ENCODE peak calls at places on chromosomes 3 and 15, in seven cellular contexts. One of them, this sample, is unnamed.

GRCh38 chr3:166243511-166243910 is 406.3 kb upstream of the BCHE start:
- DNase-seq in caudate nucleus: no peak
- DNase-seq in mammary epithelial cell: no peak
- DNase-seq in suprapubic skin: no peak
- DNase-seq in cardiac muscle cell: no peak
- DNase-seq in CD4-positive, alpha-beta memory T cell: no peak
- DNase-seq in A549: no peak
- DNase-seq in this sample: no peak

GRCh38 chr3:157261000-157261399 is 101.1 kb upstream of the CCNL1 start:
- DNase-seq in A549: no peak
- DNase-seq in cardiac muscle cell: no peak
- DNase-seq in CD4-positive, alpha-beta memory T cell: no peak
- DNase-seq in suprapubic skin: no peak
- DNase-seq in mammary epithelial cell: no peak
- DNase-seq in caudate nucleus: no peak
- DNase-seq in this sample: no peak

GRCh38 chr3:160099855-160100254 is 111.2 kb downstream of the IL12A start:
- DNase-seq in cardiac muscle cell: no peak
- DNase-seq in A549: no peak
- DNase-seq in mammary epithelial cell: no peak
- DNase-seq in CD4-positive, alpha-beta memory T cell: no peak
- DNase-seq in caudate nucleus: no peak
- DNase-seq in suprapubic skin: no peak
- DNase-seq in this sample: no peak

GRCh38 chr3:44764248-44764647 is 2.7 kb downstream of the KIF15 start:
- DNase-seq in mammary epithelial cell: no peak
- DNase-seq in A549: no peak
- DNase-seq in cardiac muscle cell: no peak
- DNase-seq in CD4-positive, alpha-beta memory T cell: no peak
- DNase-seq in suprapubic skin: no peak
- DNase-seq in caudate nucleus: no peak
- DNase-seq in this sample: no peak

GRCh38 chr15:89367485-89368451 is 33.1 kb upstream of the POLG start:
- DNase-seq in CD4-positive, alpha-beta memory T cell: no peak
- DNase-seq in cardiac muscle cell: no peak
- DNase-seq in A549: peak; percentile 64
- DNase-seq in mammary epithelial cell: no peak
- DNase-seq in caudate nucleus: peak; percentile 70
- DNase-seq in suprapubic skin: no peak
- DNase-seq in this sample: peak; percentile 87

GRCh38 chr3:111615880-111616279 is 20.7 kb upstream of the ZBED2 start:
- DNase-seq in A549: no peak
- DNase-seq in suprapubic skin: no peak
- DNase-seq in cardiac muscle cell: no peak
- DNase-seq in mammary epithelial cell: no peak
- DNase-seq in caudate nucleus: no peak
- DNase-seq in CD4-positive, alpha-beta memory T cell: no peak
- DNase-seq in this sample: no peak

GRCh38 chr15:22888120-22888859 is 49.8 kb downstream of the NIPA2 start:
- DNase-seq in CD4-positive, alpha-beta memory T cell: no peak
- DNase-seq in caudate nucleus: no peak
- DNase-seq in suprapubic skin: no peak
- DNase-seq in cardiac muscle cell: no peak
- DNase-seq in mammary epithelial cell: peak; percentile 80
- DNase-seq in A549: peak; percentile 71
- DNase-seq in this sample: peak; percentile 69

GRCh38 chr15:59741274-59741906 is 52.3 kb upstream of the BNIP2 start:
- DNase-seq in mammary epithelial cell: peak; percentile 13
- DNase-seq in caudate nucleus: no peak
- DNase-seq in CD4-positive, alpha-beta memory T cell: no peak
- DNase-seq in cardiac muscle cell: peak; percentile 48
- DNase-seq in suprapubic skin: no peak
- DNase-seq in A549: peak; percentile 40
- DNase-seq in this sample: no peak

GRCh38 chr3:37282996-37283395 is 108.6 kb upstream of the LRRFIP2 start:
- DNase-seq in mammary epithelial cell: no peak
- DNase-seq in suprapubic skin: no peak
- DNase-seq in cardiac muscle cell: no peak
- DNase-seq in A549: no peak
- DNase-seq in CD4-positive, alpha-beta memory T cell: no peak
- DNase-seq in caudate nucleus: no peak
- DNase-seq in this sample: no peak

GRCh38 chr15:89766357-89767311 is 9.5 kb upstream of the MESP2 start:
- DNase-seq in cardiac muscle cell: no peak
- DNase-seq in A549: no peak
- DNase-seq in mammary epithelial cell: no peak
- DNase-seq in CD4-positive, alpha-beta memory T cell: no peak
- DNase-seq in caudate nucleus: no peak
- DNase-seq in suprapubic skin: no peak
- DNase-seq in this sample: no peak

GRCh38 chr3:73235768-73236167 is 174.3 kb downstream of the EBLN2 start:
- DNase-seq in A549: no peak
- DNase-seq in CD4-positive, alpha-beta memory T cell: no peak
- DNase-seq in suprapubic skin: no peak
- DNase-seq in cardiac muscle cell: no peak
- DNase-seq in caudate nucleus: no peak
- DNase-seq in mammary epithelial cell: no peak
- DNase-seq in this sample: no peak

GRCh38 chr3:192920406-192920805 is 2.8 kb upstream of the MB21D2 start:
- DNase-seq in cardiac muscle cell: peak; percentile 49
- DNase-seq in caudate nucleus: no peak
- DNase-seq in mammary epithelial cell: no peak
- DNase-seq in suprapubic skin: no peak
- DNase-seq in CD4-positive, alpha-beta memory T cell: no peak
- DNase-seq in A549: no peak
- DNase-seq in this sample: no peak

GRCh38 chr3:192128922-192129321 is 598.4 kb downstream of the FGF12 start:
- DNase-seq in CD4-positive, alpha-beta memory T cell: no peak
- DNase-seq in caudate nucleus: no peak
- DNase-seq in mammary epithelial cell: no peak
- DNase-seq in suprapubic skin: no peak
- DNase-seq in cardiac muscle cell: no peak
- DNase-seq in A549: no peak
- DNase-seq in this sample: no peak

GRCh38 chr3:71583569-71584215 is at the start of gene FOXP1:
- DNase-seq in cardiac muscle cell: peak; percentile 82
- DNase-seq in A549: peak; percentile 87
- DNase-seq in mammary epithelial cell: peak; percentile 67
- DNase-seq in caudate nucleus: peak; percentile 68
- DNase-seq in CD4-positive, alpha-beta memory T cell: peak; percentile 80
- DNase-seq in suprapubic skin: peak; percentile 85
- DNase-seq in this sample: peak; percentile 75

GRCh38 chr3:72673011-72673771 is 175.1 kb downstream of the SHQ1 start:
- DNase-seq in CD4-positive, alpha-beta memory T cell: no peak
- DNase-seq in cardiac muscle cell: no peak
- DNase-seq in A549: no peak
- DNase-seq in mammary epithelial cell: no peak
- DNase-seq in caudate nucleus: no peak
- DNase-seq in suprapubic skin: no peak
- DNase-seq in this sample: no peak

GRCh38 chr3:133712017-133712416 is 34.2 kb upstream of the TF start:
- DNase-seq in A549: no peak
- DNase-seq in suprapubic skin: no peak
- DNase-seq in cardiac muscle cell: no peak
- DNase-seq in CD4-positive, alpha-beta memory T cell: no peak
- DNase-seq in caudate nucleus: peak; percentile 26
- DNase-seq in mammary epithelial cell: no peak
- DNase-seq in this sample: peak; percentile 61

GRCh38 chr15:38683382-38684242 is 119.0 kb upstream of the RASGRP1 start:
- DNase-seq in CD4-positive, alpha-beta memory T cell: peak; percentile 68
- DNase-seq in mammary epithelial cell: peak; percentile 32
- DNase-seq in suprapubic skin: no peak
- DNase-seq in caudate nucleus: no peak
- DNase-seq in A549: peak; percentile 38
- DNase-seq in cardiac muscle cell: peak; percentile 66
- DNase-seq in this sample: peak; percentile 69

GRCh38 chr15:94882071-94882712 is 650.8 kb downstream of the MCTP2 start:
- DNase-seq in A549: no peak
- DNase-seq in caudate nucleus: no peak
- DNase-seq in suprapubic skin: no peak
- DNase-seq in CD4-positive, alpha-beta memory T cell: no peak
- DNase-seq in cardiac muscle cell: no peak
- DNase-seq in mammary epithelial cell: peak; percentile 88
- DNase-seq in this sample: no peak

GRCh38 chr3:123816673-123817207 is 67.4 kb downstream of the MYLK start:
- DNase-seq in A549: no peak
- DNase-seq in caudate nucleus: no peak
- DNase-seq in mammary epithelial cell: no peak
- DNase-seq in suprapubic skin: no peak
- DNase-seq in CD4-positive, alpha-beta memory T cell: no peak
- DNase-seq in cardiac muscle cell: no peak
- DNase-seq in this sample: no peak

GRCh38 chr15:88918738-88919137 is 5.6 kb upstream of the MFGE8 start:
- DNase-seq in mammary epithelial cell: peak; percentile 98
- DNase-seq in suprapubic skin: no peak
- DNase-seq in A549: peak; percentile 77
- DNase-seq in CD4-positive, alpha-beta memory T cell: no peak
- DNase-seq in cardiac muscle cell: no peak
- DNase-seq in caudate nucleus: no peak
- DNase-seq in this sample: no peak

DNA sequence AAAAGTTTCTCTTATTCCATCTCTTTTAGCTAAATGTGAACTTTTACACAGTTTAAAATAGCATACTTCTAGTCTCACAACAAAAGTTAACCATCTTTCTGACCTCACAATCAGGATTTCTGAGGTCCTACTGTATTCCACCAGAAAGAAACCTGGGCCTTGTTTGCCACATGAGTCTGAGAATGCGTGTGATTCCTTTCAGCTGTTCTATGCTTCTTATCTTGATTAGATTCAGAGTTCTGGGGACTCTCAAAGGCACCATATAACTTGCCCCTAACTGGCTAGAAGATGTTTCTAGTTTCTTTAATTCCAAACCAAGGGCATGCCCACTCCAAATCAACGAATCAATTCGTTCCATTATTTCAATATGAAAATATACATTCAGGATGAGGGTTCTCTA is 131.1 kb downstream of the ATP8B4 start:
- DNase-seq in A549: no peak
- DNase-seq in suprapubic skin: no peak
- DNase-seq in CD4-positive, alpha-beta memory T cell: no peak
- DNase-seq in caudate nucleus: no peak
- DNase-seq in cardiac muscle cell: no peak
- DNase-seq in mammary epithelial cell: no peak
- DNase-seq in this sample: no peak
- H3K27ac ChIP-seq in A549: no peak overlapping the region
- H3K27ac ChIP-seq in suprapubic skin: no peak overlapping the region
- H3K27ac ChIP-seq in CD4-positive, alpha-beta memory T cell: no peak overlapping the region
- H3K27ac ChIP-seq in caudate nucleus: no peak overlapping the region
- H3K27ac ChIP-seq in cardiac muscle cell: no peak overlapping the region
- H3K27ac ChIP-seq in mammary epithelial cell: no peak overlapping the region
- H3K27ac ChIP-seq in this sample: no peak overlapping the region

DNA sequence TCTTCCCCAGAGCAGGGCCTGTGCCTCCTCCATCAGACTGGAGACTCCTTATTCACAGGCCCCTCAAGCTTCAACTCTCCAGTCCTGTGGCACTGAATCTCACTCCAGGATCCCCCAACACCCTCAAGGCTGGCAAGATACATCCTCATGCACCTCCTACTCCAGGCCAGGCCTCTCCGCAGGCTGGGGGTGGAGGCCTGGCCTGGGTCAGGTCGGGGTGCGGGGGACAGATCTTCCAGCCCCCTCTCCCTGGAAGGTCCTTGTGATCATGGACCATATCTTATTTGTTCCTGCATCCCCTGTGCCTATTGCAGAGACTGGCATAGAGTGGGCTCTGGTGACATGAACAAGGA is 147.3 kb downstream of the SMAD6 start:
- DNase-seq in A549: no peak
- DNase-seq in CD4-positive, alpha-beta memory T cell: no peak
- DNase-seq in cardiac muscle cell: no peak
- DNase-seq in caudate nucleus: no peak
- DNase-seq in mammary epithelial cell: no peak
- DNase-seq in suprapubic skin: peak; percentile 71
- DNase-seq in this sample: no peak
- H3K27ac ChIP-seq in A549: peak overlapping the region; percentile 81
- H3K27ac ChIP-seq in CD4-positive, alpha-beta memory T cell: no peak overlapping the region
- H3K27ac ChIP-seq in cardiac muscle cell: peak overlapping the region; percentile 98
- H3K27ac ChIP-seq in caudate nucleus: no peak overlapping the region
- H3K27ac ChIP-seq in mammary epithelial cell: no peak overlapping the region
- H3K27ac ChIP-seq in suprapubic skin: no peak overlapping the region
- H3K27ac ChIP-seq in this sample: no peak overlapping the region

GRCh38 chr3:126912491-126913195 is 70.3 kb upstream of the PLXNA1 start:
- DNase-seq in cardiac muscle cell: no peak
- DNase-seq in A549: no peak
- DNase-seq in mammary epithelial cell: no peak
- DNase-seq in suprapubic skin: no peak
- DNase-seq in CD4-positive, alpha-beta memory T cell: no peak
- DNase-seq in caudate nucleus: no peak
- DNase-seq in this sample: no peak

GRCh38 chr3:126911162-126912026 is 71.5 kb upstream of the PLXNA1 start:
- DNase-seq in suprapubic skin: no peak
- DNase-seq in mammary epithelial cell: peak; percentile 99
- DNase-seq in cardiac muscle cell: no peak
- DNase-seq in CD4-positive, alpha-beta memory T cell: peak; percentile 88
- DNase-seq in caudate nucleus: no peak
- DNase-seq in A549: peak; percentile 79
- DNase-seq in this sample: no peak

GRCh38 chr3:126913524-126913923 is 69.4 kb upstream of the PLXNA1 start:
- DNase-seq in A549: peak; percentile 18
- DNase-seq in CD4-positive, alpha-beta memory T cell: no peak
- DNase-seq in cardiac muscle cell: no peak
- DNase-seq in suprapubic skin: no peak
- DNase-seq in caudate nucleus: no peak
- DNase-seq in mammary epithelial cell: peak; percentile 53
- DNase-seq in this sample: no peak

GRCh38 chr3:126910231-126910630 is 72.7 kb upstream of the PLXNA1 start:
- DNase-seq in caudate nucleus: no peak
- DNase-seq in mammary epithelial cell: no peak
- DNase-seq in CD4-positive, alpha-beta memory T cell: no peak
- DNase-seq in suprapubic skin: no peak
- DNase-seq in cardiac muscle cell: no peak
- DNase-seq in A549: no peak
- DNase-seq in this sample: no peak

GRCh38 chr3:126912027-126912422 is 70.9 kb upstream of the PLXNA1 start:
- DNase-seq in CD4-positive, alpha-beta memory T cell: peak; percentile 48
- DNase-seq in A549: no peak
- DNase-seq in suprapubic skin: no peak
- DNase-seq in caudate nucleus: no peak
- DNase-seq in cardiac muscle cell: no peak
- DNase-seq in mammary epithelial cell: no peak
- DNase-seq in this sample: no peak
- H3K27ac ChIP-seq in CD4-positive, alpha-beta memory T cell: peak overlapping the region; percentile 30
- H3K27ac ChIP-seq in A549: peak overlapping the region; percentile 89
- H3K27ac ChIP-seq in suprapubic skin: peak overlapping the region; percentile 43
- H3K27ac ChIP-seq in caudate nucleus: peak overlapping the region; percentile 36
- H3K27ac ChIP-seq in cardiac muscle cell: no peak overlapping the region
- H3K27ac ChIP-seq in mammary epithelial cell: peak overlapping the region; percentile 78
- H3K27ac ChIP-seq in this sample: no peak overlapping the region

DNA sequence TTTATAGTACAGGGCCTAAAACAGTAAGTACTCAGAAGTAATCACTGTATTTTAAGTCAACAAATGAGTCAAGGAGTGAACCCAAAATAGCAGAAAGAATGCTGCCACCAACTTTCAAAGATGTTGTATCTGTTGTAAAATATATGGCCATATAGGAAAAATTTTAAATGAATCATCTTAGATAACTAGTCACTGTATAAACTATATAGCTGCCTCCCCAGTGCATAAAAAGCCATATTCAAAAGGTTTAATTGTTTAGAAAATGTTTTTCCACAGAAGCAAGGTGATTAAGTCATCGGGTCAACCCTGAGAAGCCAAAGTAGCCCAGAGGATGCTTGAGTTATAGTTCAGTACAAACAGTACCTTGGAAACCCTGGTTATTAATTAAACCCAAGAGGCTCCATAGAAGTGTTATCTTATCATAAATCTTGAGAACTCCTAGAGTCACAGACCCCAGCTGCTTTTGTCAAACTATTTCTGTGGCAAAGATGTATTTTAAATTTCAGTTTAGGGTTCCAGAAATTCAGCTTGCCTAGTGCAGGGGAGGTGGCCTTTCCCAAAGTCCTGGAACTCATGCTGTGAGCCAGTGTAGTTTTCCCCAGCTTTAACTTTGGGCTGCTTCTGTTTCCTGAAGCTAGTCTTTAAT is 39.2 kb downstream of the MBNL1 start:
- DNase-seq in suprapubic skin: no peak
- DNase-seq in CD4-positive, alpha-beta memory T cell: no peak
- DNase-seq in A549: peak; percentile 84
- DNase-seq in mammary epithelial cell: no peak
- DNase-seq in cardiac muscle cell: no peak
- DNase-seq in caudate nucleus: no peak
- DNase-seq in this sample: no peak
- H3K27ac ChIP-seq in suprapubic skin: peak overlapping the region; percentile 47
- H3K27ac ChIP-seq in CD4-positive, alpha-beta memory T cell: peak overlapping the region; percentile 33
- H3K27ac ChIP-seq in A549: peak overlapping the region; percentile 84
- H3K27ac ChIP-seq in mammary epithelial cell: no peak overlapping the region
- H3K27ac ChIP-seq in cardiac muscle cell: peak overlapping the region; percentile 6
- H3K27ac ChIP-seq in caudate nucleus: no peak overlapping the region
- H3K27ac ChIP-seq in this sample: peak overlapping the region; percentile 46